ENCODE peak calls at places on chromosome 2, in nine cellular contexts. One of them, this sample, is unnamed.

GRCh38 chr2:207219716-207220414 is 54.1 kb upstream of the KLF7 start:
- DNase-seq in fibroblast of mammary gland: peak
- DNase-seq in right cardiac atrium: no peak
- DNase-seq in effector memory CD4-positive, alpha-beta T cell: no peak
- DNase-seq in LoVo: no peak
- DNase-seq in stimulated activated CD8-positive, alpha-beta memory T cell treated with anti-CD3 and anti-CD28 coated beads, Interleukin-15, amount 100 ng/mL, for 24 hours: no peak
- DNase-seq in hippocampal formation: no peak
- DNase-seq in NCI-H69: peak
- DNase-seq in RWPE1: peak
- DNase-seq in this sample: peak

GRCh38 chr2:45232824-45233223 is 223.6 kb upstream of the SIX2 start:
- DNase-seq in NCI-H69: no peak
- DNase-seq in hippocampal formation: no peak
- DNase-seq in LoVo: no peak
- DNase-seq in stimulated activated CD8-positive, alpha-beta memory T cell treated with anti-CD3 and anti-CD28 coated beads, Interleukin-15, amount 100 ng/mL, for 24 hours: no peak
- DNase-seq in right cardiac atrium: no peak
- DNase-seq in effector memory CD4-positive, alpha-beta T cell: no peak
- DNase-seq in RWPE1: no peak
- DNase-seq in fibroblast of mammary gland: no peak
- DNase-seq in this sample: no peak

GRCh38 chr2:101337877-101338276 is 29.4 kb upstream of the RNF149 start:
- DNase-seq in fibroblast of mammary gland: peak
- DNase-seq in NCI-H69: no peak
- DNase-seq in effector memory CD4-positive, alpha-beta T cell: no peak
- DNase-seq in LoVo: no peak
- DNase-seq in RWPE1: no peak
- DNase-seq in hippocampal formation: no peak
- DNase-seq in right cardiac atrium: no peak
- DNase-seq in stimulated activated CD8-positive, alpha-beta memory T cell treated with anti-CD3 and anti-CD28 coated beads, Interleukin-15, amount 100 ng/mL, for 24 hours: no peak
- DNase-seq in this sample: no peak

GRCh38 chr2:160367887-160368286 is 125.7 kb downstream of the RBMS1 start:
- DNase-seq in hippocampal formation: no peak
- DNase-seq in LoVo: peak
- DNase-seq in fibroblast of mammary gland: peak
- DNase-seq in RWPE1: no peak
- DNase-seq in NCI-H69: no peak
- DNase-seq in right cardiac atrium: no peak
- DNase-seq in effector memory CD4-positive, alpha-beta T cell: no peak
- DNase-seq in stimulated activated CD8-positive, alpha-beta memory T cell treated with anti-CD3 and anti-CD28 coated beads, Interleukin-15, amount 100 ng/mL, for 24 hours: no peak
- DNase-seq in this sample: no peak

GRCh38 chr2:196234672-196235071 is 63.3 kb upstream of the STK17B start:
- DNase-seq in NCI-H69: no peak
- DNase-seq in hippocampal formation: no peak
- DNase-seq in effector memory CD4-positive, alpha-beta T cell: peak
- DNase-seq in right cardiac atrium: no peak
- DNase-seq in fibroblast of mammary gland: peak
- DNase-seq in LoVo: no peak
- DNase-seq in RWPE1: no peak
- DNase-seq in stimulated activated CD8-positive, alpha-beta memory T cell treated with anti-CD3 and anti-CD28 coated beads, Interleukin-15, amount 100 ng/mL, for 24 hours: no peak
- DNase-seq in this sample: no peak

GRCh38 chr2:237223208-237223861 is 137.6 kb downstream of the COPS8 start:
- DNase-seq in hippocampal formation: no peak
- DNase-seq in LoVo: peak
- DNase-seq in RWPE1: no peak
- DNase-seq in fibroblast of mammary gland: peak
- DNase-seq in right cardiac atrium: peak
- DNase-seq in NCI-H69: peak
- DNase-seq in effector memory CD4-positive, alpha-beta T cell: no peak
- DNase-seq in stimulated activated CD8-positive, alpha-beta memory T cell treated with anti-CD3 and anti-CD28 coated beads, Interleukin-15, amount 100 ng/mL, for 24 hours: no peak
- DNase-seq in this sample: no peak

GRCh38 chr2:9106338-9107167 is 100.1 kb upstream of the ASAP2 start:
- DNase-seq in fibroblast of mammary gland: no peak
- DNase-seq in LoVo: no peak
- DNase-seq in NCI-H69: peak
- DNase-seq in hippocampal formation: no peak
- DNase-seq in stimulated activated CD8-positive, alpha-beta memory T cell treated with anti-CD3 and anti-CD28 coated beads, Interleukin-15, amount 100 ng/mL, for 24 hours: no peak
- DNase-seq in effector memory CD4-positive, alpha-beta T cell: no peak
- DNase-seq in right cardiac atrium: no peak
- DNase-seq in RWPE1: no peak
- DNase-seq in this sample: no peak

GRCh38 chr2:42141687-42142475 is 27.3 kb upstream of the EML4 start:
- DNase-seq in effector memory CD4-positive, alpha-beta T cell: no peak
- DNase-seq in hippocampal formation: no peak
- DNase-seq in fibroblast of mammary gland: peak
- DNase-seq in NCI-H69: peak
- DNase-seq in right cardiac atrium: peak
- DNase-seq in stimulated activated CD8-positive, alpha-beta memory T cell treated with anti-CD3 and anti-CD28 coated beads, Interleukin-15, amount 100 ng/mL, for 24 hours: no peak
- DNase-seq in RWPE1: no peak
- DNase-seq in LoVo: peak
- DNase-seq in this sample: peak

GRCh38 chr2:94956797-94957391 is 68.6 kb upstream of the MAL start:
- DNase-seq in right cardiac atrium: no peak
- DNase-seq in fibroblast of mammary gland: peak
- DNase-seq in LoVo: peak
- DNase-seq in hippocampal formation: peak
- DNase-seq in stimulated activated CD8-positive, alpha-beta memory T cell treated with anti-CD3 and anti-CD28 coated beads, Interleukin-15, amount 100 ng/mL, for 24 hours: no peak
- DNase-seq in NCI-H69: peak
- DNase-seq in RWPE1: peak
- DNase-seq in effector memory CD4-positive, alpha-beta T cell: no peak
- DNase-seq in this sample: peak

GRCh38 chr2:45009928-45010705 is 865 bp upstream of the SIX2 start:
- DNase-seq in hippocampal formation: no peak
- DNase-seq in effector memory CD4-positive, alpha-beta T cell: no peak
- DNase-seq in RWPE1: peak
- DNase-seq in stimulated activated CD8-positive, alpha-beta memory T cell treated with anti-CD3 and anti-CD28 coated beads, Interleukin-15, amount 100 ng/mL, for 24 hours: no peak
- DNase-seq in fibroblast of mammary gland: peak
- DNase-seq in LoVo: no peak
- DNase-seq in NCI-H69: peak
- DNase-seq in right cardiac atrium: peak
- DNase-seq in this sample: peak

GRCh38 chr2:109637749-109638570 is 23.8 kb downstream of the SOWAHC start:
- DNase-seq in right cardiac atrium: no peak
- DNase-seq in RWPE1: no peak
- DNase-seq in LoVo: no peak
- DNase-seq in effector memory CD4-positive, alpha-beta T cell: no peak
- DNase-seq in stimulated activated CD8-positive, alpha-beta memory T cell treated with anti-CD3 and anti-CD28 coated beads, Interleukin-15, amount 100 ng/mL, for 24 hours: no peak
- DNase-seq in hippocampal formation: no peak
- DNase-seq in NCI-H69: peak
- DNase-seq in fibroblast of mammary gland: peak
- DNase-seq in this sample: no peak

GRCh38 chr2:33166287-33166881 is 219.6 kb downstream of the LTBP1 start:
- DNase-seq in hippocampal formation: no peak
- DNase-seq in stimulated activated CD8-positive, alpha-beta memory T cell treated with anti-CD3 and anti-CD28 coated beads, Interleukin-15, amount 100 ng/mL, for 24 hours: no peak
- DNase-seq in RWPE1: no peak
- DNase-seq in LoVo: no peak
- DNase-seq in fibroblast of mammary gland: peak
- DNase-seq in right cardiac atrium: no peak
- DNase-seq in effector memory CD4-positive, alpha-beta T cell: no peak
- DNase-seq in NCI-H69: no peak
- DNase-seq in this sample: no peak

GRCh38 chr2:15797231-15797945 is 143.0 kb upstream of the MYCN start:
- DNase-seq in stimulated activated CD8-positive, alpha-beta memory T cell treated with anti-CD3 and anti-CD28 coated beads, Interleukin-15, amount 100 ng/mL, for 24 hours: no peak
- DNase-seq in NCI-H69: no peak
- DNase-seq in fibroblast of mammary gland: no peak
- DNase-seq in LoVo: no peak
- DNase-seq in RWPE1: no peak
- DNase-seq in right cardiac atrium: no peak
- DNase-seq in effector memory CD4-positive, alpha-beta T cell: no peak
- DNase-seq in hippocampal formation: no peak
- DNase-seq in this sample: peak

GRCh38 chr2:238504181-238504711 is 77.5 kb downstream of the ASB1 start:
- DNase-seq in LoVo: no peak
- DNase-seq in right cardiac atrium: no peak
- DNase-seq in fibroblast of mammary gland: no peak
- DNase-seq in hippocampal formation: no peak
- DNase-seq in RWPE1: no peak
- DNase-seq in effector memory CD4-positive, alpha-beta T cell: no peak
- DNase-seq in NCI-H69: peak
- DNase-seq in stimulated activated CD8-positive, alpha-beta memory T cell treated with anti-CD3 and anti-CD28 coated beads, Interleukin-15, amount 100 ng/mL, for 24 hours: no peak
- DNase-seq in this sample: no peak

GRCh38 chr2:186806591-186806990 is 42.4 kb downstream of the ZSWIM2 start:
- DNase-seq in stimulated activated CD8-positive, alpha-beta memory T cell treated with anti-CD3 and anti-CD28 coated beads, Interleukin-15, amount 100 ng/mL, for 24 hours: no peak
- DNase-seq in NCI-H69: peak
- DNase-seq in RWPE1: no peak
- DNase-seq in effector memory CD4-positive, alpha-beta T cell: no peak
- DNase-seq in right cardiac atrium: no peak
- DNase-seq in LoVo: no peak
- DNase-seq in fibroblast of mammary gland: no peak
- DNase-seq in hippocampal formation: no peak
- DNase-seq in this sample: peak

GRCh38 chr2:230668184-230668938 is 44.3 kb upstream of the CAB39 start:
- DNase-seq in fibroblast of mammary gland: peak
- DNase-seq in effector memory CD4-positive, alpha-beta T cell: peak
- DNase-seq in right cardiac atrium: peak
- DNase-seq in hippocampal formation: peak
- DNase-seq in NCI-H69: no peak
- DNase-seq in LoVo: no peak
- DNase-seq in RWPE1: peak
- DNase-seq in stimulated activated CD8-positive, alpha-beta memory T cell treated with anti-CD3 and anti-CD28 coated beads, Interleukin-15, amount 100 ng/mL, for 24 hours: no peak
- DNase-seq in this sample: peak

GRCh38 chr2:183530333-183530901 is 406.2 kb downstream of the NUP35 start:
- DNase-seq in hippocampal formation: no peak
- DNase-seq in stimulated activated CD8-positive, alpha-beta memory T cell treated with anti-CD3 and anti-CD28 coated beads, Interleukin-15, amount 100 ng/mL, for 24 hours: no peak
- DNase-seq in right cardiac atrium: no peak
- DNase-seq in LoVo: no peak
- DNase-seq in fibroblast of mammary gland: no peak
- DNase-seq in effector memory CD4-positive, alpha-beta T cell: no peak
- DNase-seq in RWPE1: no peak
- DNase-seq in NCI-H69: no peak
- DNase-seq in this sample: no peak

GRCh38 chr2:63587814-63588384 is 378 bp downstream of the WDPCP start:
- DNase-seq in right cardiac atrium: no peak
- DNase-seq in RWPE1: no peak
- DNase-seq in NCI-H69: peak
- DNase-seq in hippocampal formation: no peak
- DNase-seq in effector memory CD4-positive, alpha-beta T cell: no peak
- DNase-seq in stimulated activated CD8-positive, alpha-beta memory T cell treated with anti-CD3 and anti-CD28 coated beads, Interleukin-15, amount 100 ng/mL, for 24 hours: no peak
- DNase-seq in LoVo: no peak
- DNase-seq in fibroblast of mammary gland: no peak
- DNase-seq in this sample: peak

GRCh38 chr2:144015655-144016245 is 504.2 kb downstream of the ZEB2 start:
- DNase-seq in RWPE1: peak
- DNase-seq in LoVo: no peak
- DNase-seq in hippocampal formation: no peak
- DNase-seq in fibroblast of mammary gland: peak
- DNase-seq in NCI-H69: no peak
- DNase-seq in effector memory CD4-positive, alpha-beta T cell: no peak
- DNase-seq in stimulated activated CD8-positive, alpha-beta memory T cell treated with anti-CD3 and anti-CD28 coated beads, Interleukin-15, amount 100 ng/mL, for 24 hours: no peak
- DNase-seq in right cardiac atrium: no peak
- DNase-seq in this sample: no peak

GRCh38 chr2:214410918-214411554 is at the start of gene VWC2L:
- DNase-seq in fibroblast of mammary gland: peak
- DNase-seq in effector memory CD4-positive, alpha-beta T cell: no peak
- DNase-seq in stimulated activated CD8-positive, alpha-beta memory T cell treated with anti-CD3 and anti-CD28 coated beads, Interleukin-15, amount 100 ng/mL, for 24 hours: peak
- DNase-seq in LoVo: peak
- DNase-seq in RWPE1: peak
- DNase-seq in hippocampal formation: peak
- DNase-seq in NCI-H69: peak
- DNase-seq in right cardiac atrium: peak
- DNase-seq in this sample: no peak

GRCh38 chr2:55239656-55240222 is 7.3 kb downstream of the RPS27A start:
- DNase-seq in stimulated activated CD8-positive, alpha-beta memory T cell treated with anti-CD3 and anti-CD28 coated beads, Interleukin-15, amount 100 ng/mL, for 24 hours: no peak
- DNase-seq in fibroblast of mammary gland: no peak
- DNase-seq in LoVo: no peak
- DNase-seq in hippocampal formation: no peak
- DNase-seq in effector memory CD4-positive, alpha-beta T cell: no peak
- DNase-seq in right cardiac atrium: no peak
- DNase-seq in NCI-H69: no peak
- DNase-seq in RWPE1: no peak
- DNase-seq in this sample: no peak

This sample was measured in NCI-H82.